ENCODE peak calls at places on chromosomes 7 and 10, in ten cellular contexts. One of them, this sample, is unnamed.
A peak's percentile ranks its signal among the peaks of the same experiment; 100 is the strongest.

GRCh38 chr10:75250934-75251333 is 15.2 kb upstream of the COMTD1 start:
- DNase-seq in uterus: no peak
- DNase-seq in stomach: no peak
- DNase-seq in A549: no peak
- DNase-seq in sigmoid colon: no peak
- DNase-seq in esophagus muscularis mucosa: no peak
- DNase-seq in HCT116: no peak
- DNase-seq in testis: no peak
- DNase-seq in K562: no peak
- DNase-seq in tibial nerve: no peak
- DNase-seq in this sample: no peak

GRCh38 chr10:114767101-114767588 is 54.4 kb upstream of the FHIP2A start:
- DNase-seq in uterus: no peak
- DNase-seq in stomach: no peak
- DNase-seq in A549: no peak
- DNase-seq in sigmoid colon: no peak
- DNase-seq in esophagus muscularis mucosa: no peak
- DNase-seq in HCT116: no peak
- DNase-seq in testis: no peak
- DNase-seq in K562: no peak
- DNase-seq in tibial nerve: no peak
- DNase-seq in this sample: no peak

GRCh38 chr7:30240401-30240800 is 44.0 kb upstream of the ZNRF2 start:
- DNase-seq in uterus: no peak
- DNase-seq in stomach: no peak
- DNase-seq in A549: no peak
- DNase-seq in sigmoid colon: no peak
- DNase-seq in esophagus muscularis mucosa: peak; percentile 14
- DNase-seq in HCT116: no peak
- DNase-seq in testis: no peak
- DNase-seq in K562: no peak
- DNase-seq in tibial nerve: no peak
- DNase-seq in this sample: no peak

GRCh38 chr7:94396044-94396443 is 1.3 kb downstream of the COL1A2 start:
- DNase-seq in uterus: no peak
- DNase-seq in stomach: no peak
- DNase-seq in A549: no peak
- DNase-seq in sigmoid colon: no peak
- DNase-seq in esophagus muscularis mucosa: no peak
- DNase-seq in HCT116: no peak
- DNase-seq in testis: peak; percentile 62
- DNase-seq in K562: peak; percentile 34
- DNase-seq in tibial nerve: no peak
- DNase-seq in this sample: no peak

GRCh38 chr10:78139336-78139735 is 105.7 kb downstream of the RPS24 start:
- DNase-seq in uterus: peak; percentile 25
- DNase-seq in stomach: no peak
- DNase-seq in A549: no peak
- DNase-seq in sigmoid colon: no peak
- DNase-seq in esophagus muscularis mucosa: no peak
- DNase-seq in HCT116: no peak
- DNase-seq in testis: peak; percentile 16
- DNase-seq in K562: no peak
- DNase-seq in tibial nerve: no peak
- DNase-seq in this sample: no peak

GRCh38 chr7:155108144-155108901 is 38.2 kb downstream of the HTR5A start:
- DNase-seq in uterus: no peak
- DNase-seq in stomach: no peak
- DNase-seq in A549: no peak
- DNase-seq in sigmoid colon: no peak
- DNase-seq in esophagus muscularis mucosa: no peak
- DNase-seq in HCT116: no peak
- DNase-seq in testis: no peak
- DNase-seq in K562: no peak
- DNase-seq in tibial nerve: no peak
- DNase-seq in this sample: no peak

GRCh38 chr7:51577390-51577789 is 260.8 kb upstream of the COBL start:
- DNase-seq in uterus: no peak
- DNase-seq in stomach: no peak
- DNase-seq in A549: no peak
- DNase-seq in sigmoid colon: no peak
- DNase-seq in esophagus muscularis mucosa: peak; percentile 57
- DNase-seq in HCT116: no peak
- DNase-seq in testis: no peak
- DNase-seq in K562: no peak
- DNase-seq in tibial nerve: no peak
- DNase-seq in this sample: no peak

GRCh38 chr7:17936321-17936720 is 4.0 kb downstream of the SNX13 start:
- DNase-seq in uterus: no peak
- DNase-seq in stomach: no peak
- DNase-seq in A549: no peak
- DNase-seq in sigmoid colon: no peak
- DNase-seq in esophagus muscularis mucosa: no peak
- DNase-seq in HCT116: no peak
- DNase-seq in testis: no peak
- DNase-seq in K562: no peak
- DNase-seq in tibial nerve: no peak
- DNase-seq in this sample: no peak

GRCh38 chr10:132630156-132630555 is 92.6 kb downstream of the INPP5A start:
- DNase-seq in uterus: peak; percentile 11
- DNase-seq in stomach: no peak
- DNase-seq in A549: no peak
- DNase-seq in sigmoid colon: peak; percentile 55
- DNase-seq in esophagus muscularis mucosa: no peak
- DNase-seq in HCT116: no peak
- DNase-seq in testis: no peak
- DNase-seq in K562: no peak
- DNase-seq in tibial nerve: no peak
- DNase-seq in this sample: no peak

GRCh38 chr7:69434350-69434749 is 163.9 kb upstream of the AUTS2 start:
- DNase-seq in uterus: no peak
- DNase-seq in stomach: no peak
- DNase-seq in A549: no peak
- DNase-seq in sigmoid colon: no peak
- DNase-seq in esophagus muscularis mucosa: no peak
- DNase-seq in HCT116: no peak
- DNase-seq in testis: no peak
- DNase-seq in K562: no peak
- DNase-seq in tibial nerve: no peak
- DNase-seq in this sample: no peak

GRCh38 chr10:132298038-132298935 is 9.5 kb downstream of the STK32C start:
- DNase-seq in uterus: peak; percentile 13
- DNase-seq in stomach: no peak
- DNase-seq in A549: no peak
- DNase-seq in sigmoid colon: peak; percentile 57
- DNase-seq in esophagus muscularis mucosa: no peak
- DNase-seq in HCT116: no peak
- DNase-seq in testis: no peak
- DNase-seq in K562: no peak
- DNase-seq in tibial nerve: no peak
- DNase-seq in this sample: no peak

GRCh38 chr7:99448855-99449254 is 10.1 kb downstream of the CPSF4 start:
- DNase-seq in uterus: no peak
- DNase-seq in stomach: no peak
- DNase-seq in A549: no peak
- DNase-seq in sigmoid colon: no peak
- DNase-seq in esophagus muscularis mucosa: no peak
- DNase-seq in HCT116: no peak
- DNase-seq in testis: no peak
- DNase-seq in K562: no peak
- DNase-seq in tibial nerve: no peak
- DNase-seq in this sample: no peak

GRCh38 chr7:99455874-99456273 is 10.1 kb downstream of the ATP5MF start:
- DNase-seq in uterus: no peak
- DNase-seq in stomach: no peak
- DNase-seq in A549: no peak
- DNase-seq in sigmoid colon: no peak
- DNase-seq in esophagus muscularis mucosa: no peak
- DNase-seq in HCT116: no peak
- DNase-seq in testis: no peak
- DNase-seq in K562: no peak
- DNase-seq in tibial nerve: no peak
- DNase-seq in this sample: no peak

GRCh38 chr7:99453105-99453504 is 12.9 kb downstream of the ATP5MF start:
- DNase-seq in uterus: no peak
- DNase-seq in stomach: no peak
- DNase-seq in A549: no peak
- DNase-seq in sigmoid colon: no peak
- DNase-seq in esophagus muscularis mucosa: no peak
- DNase-seq in HCT116: no peak
- DNase-seq in testis: no peak
- DNase-seq in K562: no peak
- DNase-seq in tibial nerve: no peak
- DNase-seq in this sample: no peak

GRCh38 chr7:99451936-99452335 is 13.2 kb downstream of the CPSF4 start:
- DNase-seq in uterus: no peak
- DNase-seq in stomach: no peak
- DNase-seq in A549: no peak
- DNase-seq in sigmoid colon: no peak
- DNase-seq in esophagus muscularis mucosa: no peak
- DNase-seq in HCT116: no peak
- DNase-seq in testis: no peak
- DNase-seq in K562: no peak
- DNase-seq in tibial nerve: no peak
- DNase-seq in this sample: no peak

DNA sequence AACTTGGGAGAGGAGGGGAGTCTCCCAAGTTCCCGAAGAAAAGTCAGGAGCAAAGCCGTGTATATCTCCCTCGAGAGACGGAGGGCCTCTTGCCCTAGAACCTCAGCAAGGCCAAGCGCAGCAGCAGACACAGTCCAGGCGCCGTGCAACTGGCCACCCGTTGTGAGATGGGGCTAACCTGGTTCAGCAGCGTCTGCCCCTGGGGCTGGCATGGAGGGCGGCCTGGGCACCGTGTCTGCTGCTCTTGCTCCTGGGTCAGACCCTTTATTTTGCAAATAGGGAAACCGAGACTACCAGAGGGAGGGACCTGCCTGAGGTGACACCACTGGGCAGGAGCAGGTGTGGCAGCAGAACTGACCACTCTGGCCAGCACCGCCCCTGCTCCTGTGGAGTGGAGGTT is 13.4 kb downstream of the ATP5MF start:
- DNase-seq in uterus: no peak
- DNase-seq in stomach: no peak
- DNase-seq in A549: no peak
- DNase-seq in sigmoid colon: no peak
- DNase-seq in esophagus muscularis mucosa: no peak
- DNase-seq in HCT116: no peak
- DNase-seq in testis: no peak
- DNase-seq in K562: no peak
- DNase-seq in tibial nerve: no peak
- DNase-seq in this sample: no peak
- H3K27ac ChIP-seq in uterus: no peak overlapping the region
- H3K27ac ChIP-seq in stomach: no peak overlapping the region
- H3K27ac ChIP-seq in A549: no peak overlapping the region
- H3K27ac ChIP-seq in sigmoid colon: no peak overlapping the region
- H3K27ac ChIP-seq in esophagus muscularis mucosa: no peak overlapping the region
- H3K27ac ChIP-seq in HCT116: no peak overlapping the region
- H3K27ac ChIP-seq in testis: no peak overlapping the region
- H3K27ac ChIP-seq in K562: no peak overlapping the region
- H3K27ac ChIP-seq in tibial nerve: no peak overlapping the region
- H3K27ac ChIP-seq in this sample: no peak overlapping the region

GRCh38 chr10:120943542-120943941 is 92.4 kb downstream of the WDR11 start:
- DNase-seq in uterus: no peak
- DNase-seq in stomach: no peak
- DNase-seq in A549: no peak
- DNase-seq in sigmoid colon: no peak
- DNase-seq in esophagus muscularis mucosa: no peak
- DNase-seq in HCT116: no peak
- DNase-seq in testis: no peak
- DNase-seq in K562: peak; percentile 15
- DNase-seq in tibial nerve: no peak
- DNase-seq in this sample: no peak
- TF ChIP-seq CTCF in uterus: no peak
- TF ChIP-seq CTCF in stomach: no peak
- TF ChIP-seq CTCF in A549: no peak
- TF ChIP-seq CTCF in sigmoid colon: no peak
- TF ChIP-seq CTCF in esophagus muscularis mucosa: no peak
- TF ChIP-seq CTCF in HCT116: no peak
- TF ChIP-seq CTCF in testis: no peak
- TF ChIP-seq CTCF in K562: no peak
- TF ChIP-seq CTCF in tibial nerve: no peak
- TF ChIP-seq CTCF in this sample: no peak

GRCh38 chr7:1316086-1316485 is 83.4 kb downstream of the UNCX start:
- DNase-seq in uterus: no peak
- DNase-seq in stomach: no peak
- DNase-seq in A549: no peak
- DNase-seq in sigmoid colon: peak; percentile 54
- DNase-seq in esophagus muscularis mucosa: no peak
- DNase-seq in HCT116: no peak
- DNase-seq in testis: no peak
- DNase-seq in K562: no peak
- DNase-seq in tibial nerve: no peak
- DNase-seq in this sample: no peak
- TF ChIP-seq POLR2A in uterus: no peak
- TF ChIP-seq POLR2A in stomach: no peak
- TF ChIP-seq POLR2A in A549: no peak
- TF ChIP-seq POLR2A in sigmoid colon: no peak
- TF ChIP-seq POLR2A in esophagus muscularis mucosa: no peak
- TF ChIP-seq POLR2A in HCT116: no peak
- TF ChIP-seq POLR2A in testis: no peak
- TF ChIP-seq POLR2A in K562: no peak
- TF ChIP-seq POLR2A in tibial nerve: no peak
- TF ChIP-seq POLR2A in this sample: no peak

DNA sequence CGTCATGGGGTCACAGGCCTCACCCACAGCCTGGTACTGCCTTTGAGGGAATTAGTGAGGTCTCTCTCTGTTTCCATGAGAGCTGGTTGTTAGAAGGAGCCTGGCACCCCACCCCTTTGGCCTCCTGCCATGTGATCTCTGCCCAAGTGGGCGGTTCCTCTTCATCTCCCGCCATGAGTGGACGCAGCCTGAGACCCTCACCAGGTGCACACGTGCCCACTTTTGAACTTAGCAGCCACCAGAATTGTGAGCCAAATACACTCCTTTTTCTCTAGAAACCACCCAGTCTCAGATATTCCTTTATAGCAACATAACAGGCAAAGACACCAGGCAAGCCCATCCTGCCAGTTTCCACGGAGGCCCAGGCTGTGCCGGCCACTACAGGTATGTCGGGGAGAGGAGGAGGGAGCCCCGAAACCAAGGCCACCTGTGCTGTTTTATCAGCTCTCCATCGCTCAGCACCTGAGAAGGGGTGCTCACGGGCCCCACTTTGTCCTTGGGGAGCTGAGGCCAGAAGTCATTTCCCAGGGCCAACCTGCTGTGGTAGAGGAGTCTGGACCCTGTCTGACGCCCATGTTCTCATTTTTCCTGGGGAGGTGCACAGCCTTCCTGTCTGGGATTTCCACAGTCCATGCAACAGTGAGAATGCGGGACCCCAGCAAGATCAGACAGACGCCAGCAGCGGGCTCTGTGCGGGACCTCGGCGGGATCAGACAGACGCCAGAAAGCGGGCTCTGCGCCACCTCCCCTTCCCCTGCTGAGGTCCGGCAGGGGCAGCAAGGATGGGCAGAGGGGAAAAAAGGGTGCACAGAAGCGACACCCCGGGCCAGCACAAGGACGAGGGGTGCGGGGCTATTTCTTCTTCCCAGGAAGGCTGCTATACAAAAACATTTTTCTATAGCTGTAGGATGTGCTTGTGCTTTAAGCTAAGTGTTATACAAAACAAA is 220.5 kb downstream of the ELFN1 start:
- DNase-seq in uterus: no peak
- DNase-seq in stomach: no peak
- DNase-seq in A549: no peak
- DNase-seq in sigmoid colon: no peak
- DNase-seq in esophagus muscularis mucosa: no peak
- DNase-seq in HCT116: no peak
- DNase-seq in testis: no peak
- DNase-seq in K562: no peak
- DNase-seq in tibial nerve: no peak
- DNase-seq in this sample: no peak
- H3K27ac ChIP-seq in uterus: no peak overlapping the region
- H3K27ac ChIP-seq in stomach: no peak overlapping the region
- H3K27ac ChIP-seq in A549: no peak overlapping the region
- H3K27ac ChIP-seq in sigmoid colon: no peak overlapping the region
- H3K27ac ChIP-seq in esophagus muscularis mucosa: no peak overlapping the region
- H3K27ac ChIP-seq in HCT116: no peak overlapping the region
- H3K27ac ChIP-seq in testis: no peak overlapping the region
- H3K27ac ChIP-seq in K562: no peak overlapping the region
- H3K27ac ChIP-seq in tibial nerve: no peak overlapping the region
- H3K27ac ChIP-seq in this sample: no peak overlapping the region